ENCODE peak calls at places on chromosomes 1 and 21, in ten cellular contexts. E is HCT116, T is lower lobe of right lung, J is GM13977, D is WTC11, A is psoas muscle, F is B cell, Q is endothelial cell, C is heart right ventricle, P is cardiac fibroblast. X is an unnamed sample.

GRCh38 chr1:18282851-18283600 is 175.4 kb downstream of the IGSF21 start:
- DNase-seq in C (no peak), D (peak), J (peak), A (no peak), T (no peak), P (no peak), E (no peak), F (no peak), Q (no peak), X (peak)

GRCh38 chr21:16454371-16454770 is 724.6 kb downstream of the USP25 start:
- DNase-seq in E (no peak), F (no peak), Q (no peak), C (no peak), P (peak), A (no peak), D (no peak), J (no peak), T (no peak), X (no peak)

GRCh38 chr1:39816431-39817090 is 27.9 kb upstream of the BMP8B start:
- DNase-seq in D (peak), P (peak), A (peak), Q (peak), F (peak), T (peak), J (peak), C (peak), E (peak), X (peak)

GRCh38 chr1:91854852-91855251 is 31.1 kb downstream of the TGFBR3 start:
- DNase-seq in E (no peak), D (no peak), Q (no peak), F (no peak), A (no peak), J (no peak), C (no peak), P (no peak), T (no peak), X (no peak)

GRCh38 chr21:37658994-37659458 is 257.2 kb downstream of the KCNJ6 start:
- DNase-seq in E (no peak), Q (no peak), F (no peak), A (peak), P (peak), D (no peak), C (no peak), T (no peak), J (no peak), X (no peak)

GRCh38 chr1:8281843-8282509 is 35.9 kb upstream of the SLC45A1 start:
- DNase-seq in E (no peak), Q (no peak), C (no peak), A (no peak), P (no peak), J (no peak), D (no peak), F (no peak), T (peak), X (no peak)

GRCh38 chr1:109350650-109351049 is 43.8 kb upstream of the MYBPHL start:
- DNase-seq in A (no peak), P (no peak), D (no peak), J (no peak), C (no peak), F (no peak), E (no peak), T (no peak), Q (no peak), X (no peak)

GRCh38 chr1:149881876-149882275 is 17.5 kb upstream of the BOLA1 start:
- DNase-seq in T (no peak), P (no peak), A (no peak), D (no peak), Q (no peak), E (no peak), J (no peak), C (no peak), F (no peak), X (no peak)

GRCh38 chr1:153608742-153609584 is 4.0 kb downstream of the S100A16 start:
- DNase-seq in C (peak), E (peak), P (peak), J (no peak), A (peak), T (peak), D (peak), F (no peak), Q (peak), X (peak)

GRCh38 chr1:200329208-200329882 is 80.5 kb downstream of the ZNF281 start:
- DNase-seq in Q (no peak), T (no peak), E (no peak), C (no peak), F (no peak), P (no peak), D (no peak), A (no peak), J (no peak), X (no peak)

GRCh38 chr1:41994195-41994894 is 75.6 kb upstream of the HIVEP3 start:
- DNase-seq in T (no peak), Q (no peak), A (no peak), C (no peak), P (no peak), D (no peak), E (no peak), F (no peak), J (no peak), X (no peak)

GRCh38 chr1:26276432-26276838 is 3.5 kb upstream of the SH3BGRL3 start:
- DNase-seq in C (no peak), J (no peak), Q (no peak), A (no peak), D (no peak), P (no peak), T (no peak), E (no peak), F (peak), X (no peak)

GRCh38 chr1:145545055-145545454 is 62.7 kb upstream of the GPR89A start:
- DNase-seq in J (no peak), C (no peak), Q (no peak), D (no peak), E (no peak), A (no peak), F (no peak), T (no peak), P (no peak), X (no peak)

GRCh38 chr21:38490411-38491020 is 7.8 kb downstream of the ERG start:
- DNase-seq in E (no peak), P (no peak), F (no peak), T (no peak), Q (no peak), D (no peak), C (no peak), A (no peak), J (no peak), X (no peak)

GRCh38 chr21:38263493-38263892 is 6.7 kb downstream of the KCNJ15 start:
- DNase-seq in F (no peak), J (no peak), E (no peak), T (no peak), P (peak), A (peak), C (no peak), Q (no peak), D (no peak), X (no peak)

GRCh38 chr21:42535602-42536171 is 22.0 kb downstream of the SLC37A1 start:
- DNase-seq in F (peak), T (peak), P (no peak), D (no peak), E (no peak), J (peak), Q (no peak), A (no peak), C (no peak), X (no peak)

GRCh38 chr1:172343246-172344099 is 77.0 kb upstream of the C1orf105 start:
- DNase-seq in Q (no peak), E (no peak), J (no peak), P (peak), T (no peak), C (no peak), A (no peak), D (no peak), F (peak), X (no peak)

GRCh38 chr1:228381336-228381735 is 25.3 kb downstream of the TRIM11 start:
- DNase-seq in F (no peak), E (no peak), C (no peak), T (no peak), Q (no peak), P (no peak), J (no peak), A (no peak), D (no peak), X (no peak)

GRCh38 chr1:173297798-173298391 is 90.8 kb upstream of the TNFSF4 start:
- DNase-seq in T (no peak), J (peak), F (no peak), Q (no peak), E (no peak), D (no peak), C (no peak), P (no peak), A (no peak), X (no peak)

GRCh38 chr21:45845063-45845789 is 136.3 kb upstream of the COL6A1 start:
- DNase-seq in E (no peak), T (no peak), J (no peak), C (no peak), P (no peak), F (no peak), Q (no peak), A (no peak), D (no peak), X (no peak)

GRCh38 chr1:16236495-16237342 is at the start of gene CPLANE2:
- DNase-seq in E (peak), J (peak), Q (peak), C (peak), A (peak), T (peak), D (peak), P (peak), F (peak), X (peak)
- TF ChIP-seq CTCF in E (no peak), J (no peak), Q (peak), C (no peak), A (no peak), T (no peak), D (no peak), P (no peak), F (no peak), X (no peak)

GRCh38 chr1:115911298-115911697 is 65.0 kb upstream of the SLC22A15 start:
- DNase-seq in C (no peak), A (no peak), E (no peak), T (no peak), F (no peak), J (no peak), Q (no peak), D (no peak), P (no peak), X (no peak)

GRCh38 chr1:115907092-115907491 is 66.2 kb upstream of the NHLH2 start:
- DNase-seq in T (no peak), J (no peak), A (no peak), D (no peak), Q (no peak), F (no peak), P (no peak), C (no peak), E (no peak), X (no peak)

GRCh38 chr1:115910231-115910630 is 66.1 kb upstream of the SLC22A15 start:
- DNase-seq in D (no peak), A (no peak), Q (no peak), C (no peak), E (no peak), J (no peak), T (no peak), F (no peak), P (no peak), X (no peak)

GRCh38 chr1:115908565-115909334 is 67.6 kb upstream of the SLC22A15 start:
- DNase-seq in Q (no peak), P (no peak), F (no peak), E (no peak), A (no peak), T (no peak), D (no peak), J (no peak), C (no peak), X (no peak)

GRCh38 chr1:115906627-115907026 is 65.7 kb upstream of the NHLH2 start:
- DNase-seq in A (no peak), T (no peak), E (no peak), F (no peak), C (no peak), P (no peak), J (no peak), D (no peak), Q (no peak), X (no peak)
- TF ChIP-seq CTCF in A (no peak), T (no peak), E (no peak), F (no peak), C (no peak), P (no peak), J (no peak), D (no peak), Q (no peak), X (no peak)

GRCh38 chr21:20451051-20451450 is 547.2 kb upstream of the NCAM2 start:
- DNase-seq in E (no peak), J (no peak), F (no peak), Q (no peak), P (no peak), T (no peak), A (no peak), D (no peak), C (no peak), X (no peak)

GRCh38 chr21:20452935-20453334 is 545.3 kb upstream of the NCAM2 start:
- DNase-seq in Q (no peak), D (no peak), F (no peak), A (no peak), P (no peak), T (no peak), C (no peak), E (no peak), J (no peak), X (no peak)
- TF ChIP-seq CTCF in Q (no peak), D (no peak), F (no peak), A (no peak), P (no peak), T (no peak), C (no peak), E (no peak), J (no peak), X (no peak)

GRCh38 chr1:229410692-229411433 is 23.0 kb downstream of the ACTA1 start:
- DNase-seq in P (peak), D (peak), E (no peak), F (no peak), A (peak), T (no peak), Q (no peak), J (no peak), C (peak), X (no peak)
- TF ChIP-seq CTCF in P (no peak), D (no peak), E (no peak), F (no peak), A (no peak), T (no peak), Q (no peak), J (no peak), C (no peak), X (no peak)

GRCh38 chr1:77687519-77687906 is 5.1 kb upstream of the ZZZ3 start:
- DNase-seq in P (peak), D (peak), A (peak), E (peak), F (peak), J (no peak), Q (peak), T (peak), C (no peak), X (peak)
- TF ChIP-seq CTCF in P (peak), D (peak), A (no peak), E (peak), F (no peak), J (peak), Q (no peak), T (peak), C (no peak), X (no peak)